ENCODE peak calls at places on chromosomes 4 and X, in eight cellular contexts. S is body of pancreas, E is lower leg skin, L is transverse colon, J is stomach, Y is uterus, U is sigmoid colon, Z is HepG2. R is an unnamed sample.

GRCh38 chrX:23953908-23954269 is 46.1 kb downstream of the CXorf58 start:
- DNase-seq in U (no peak), S (no peak), Z (no peak), Y (no peak), E (no peak), L (no peak), J (no peak), R (no peak)

GRCh38 chr4:108051343-108051742 is 61.7 kb downstream of the HADH start:
- DNase-seq in S (no peak), Y (no peak), E (no peak), U (no peak), L (no peak), J (no peak), Z (no peak), R (no peak)

GRCh38 chr4:28373601-28374000 is 1513.0 kb downstream of the STIM2 start:
- DNase-seq in J (no peak), L (no peak), Y (no peak), Z (no peak), U (no peak), S (no peak), E (no peak), R (no peak)

GRCh38 chrX:100076031-100076430 is 334.0 kb downstream of the PCDH19 start:
- DNase-seq in E (no peak), U (no peak), L (no peak), Z (no peak), Y (no peak), S (no peak), J (no peak), R (no peak)

GRCh38 chr4:84870398-84871163 is 95.9 kb downstream of the WDFY3 start:
- DNase-seq in U (no peak), L (no peak), J (no peak), E (no peak), S (no peak), Y (no peak), Z (peak), R (peak)

GRCh38 chr4:54661156-54661555 is 3.4 kb downstream of the KIT start:
- DNase-seq in U (no peak), Y (no peak), E (no peak), S (no peak), Z (no peak), L (no peak), J (no peak), R (no peak)

GRCh38 chr4:92551616-92552015 is 247.8 kb downstream of the GRID2 start:
- DNase-seq in L (no peak), Z (no peak), E (no peak), Y (no peak), S (no peak), J (no peak), U (no peak), R (no peak)

GRCh38 chr4:127203561-127204260 is 429.0 kb upstream of the INTU start:
- DNase-seq in E (no peak), U (no peak), Y (no peak), J (no peak), Z (no peak), L (no peak), S (no peak), R (no peak)

GRCh38 chr4:164779811-164780216 is 25.9 kb downstream of the SMIM31 start:
- DNase-seq in E (no peak), S (peak), L (no peak), Z (peak), J (peak), Y (no peak), U (no peak), R (no peak)

DNA sequence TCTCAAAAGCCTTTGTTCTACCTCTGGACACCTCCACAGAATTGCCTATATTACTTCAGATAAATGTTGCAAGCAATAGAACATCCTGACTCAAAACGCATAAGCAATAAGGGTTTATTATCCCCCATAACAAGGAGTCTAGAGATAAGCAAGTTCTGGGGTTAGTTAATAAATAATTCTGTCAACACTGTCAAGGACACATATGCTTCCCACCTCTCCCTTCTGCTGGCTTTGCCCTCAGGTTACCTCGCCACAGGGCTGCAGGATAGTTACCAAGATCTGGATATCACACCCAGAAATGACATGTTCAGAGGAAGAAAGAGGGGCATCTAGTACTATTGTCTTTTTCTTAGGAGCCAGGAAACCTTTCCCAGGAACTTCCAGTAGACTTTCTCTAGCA is 14.0 kb upstream of the DUSP21 start:
- DNase-seq in Z (peak), S (peak), U (no peak), L (no peak), E (no peak), Y (no peak), J (no peak), R (no peak)
- TF ChIP-seq POLR2A in Z (no peak), S (no peak), U (no peak), L (no peak), E (no peak), Y (no peak), J (no peak), R (no peak)

GRCh38 chr4:30719363-30720020 is 677 bp upstream of the PCDH7 start:
- DNase-seq in Z (no peak), J (peak), L (peak), S (no peak), U (peak), Y (peak), E (peak), R (no peak)
- TF ChIP-seq POLR2A in Z (no peak), J (no peak), L (no peak), S (no peak), U (peak), Y (peak), E (no peak), R (peak)

GRCh38 chr4:25312496-25313193 is at the start of gene ZCCHC4:
- DNase-seq in S (peak), Z (peak), J (peak), Y (peak), E (peak), U (peak), L (peak), R (peak)
- TF ChIP-seq POLR2A in S (peak), Z (peak), J (no peak), Y (no peak), E (no peak), U (no peak), L (peak), R (peak)

GRCh38 chr4:103075435-103075893 is 1.1 kb downstream of the SLC9B2 start:
- DNase-seq in S (no peak), E (no peak), L (no peak), Y (no peak), J (no peak), Z (peak), U (no peak), R (no peak)

GRCh38 chr4:103074598-103075434 is 1.7 kb downstream of the SLC9B2 start:
- DNase-seq in Y (no peak), S (no peak), J (no peak), U (no peak), E (no peak), Z (no peak), L (no peak), R (no peak)

GRCh38 chr4:103079621-103080020 is 3.1 kb upstream of the SLC9B2 start:
- DNase-seq in Z (no peak), S (no peak), J (no peak), U (no peak), E (no peak), Y (no peak), L (no peak), R (no peak)

GRCh38 chr4:103075894-103076776 is at the start of gene SLC9B2:
- DNase-seq in Y (peak), E (peak), J (peak), U (peak), S (peak), Z (peak), L (peak), R (peak)

GRCh38 chr4:103076777-103077347 is 301 bp upstream of the SLC9B2 start:
- DNase-seq in E (no peak), S (no peak), Y (no peak), J (no peak), L (no peak), Z (no peak), U (no peak), R (no peak)
- TF ChIP-seq POLR2A in E (no peak), S (no peak), Y (no peak), J (no peak), L (no peak), Z (no peak), U (no peak), R (no peak)

GRCh38 chr4:40241936-40242590 is 45.2 kb downstream of the RHOH start:
- DNase-seq in L (no peak), J (no peak), S (no peak), U (no peak), E (no peak), Y (no peak), Z (no peak), R (no peak)

GRCh38 chr4:40238008-40238699 is 41.3 kb downstream of the RHOH start:
- DNase-seq in J (no peak), Y (no peak), L (no peak), E (no peak), U (no peak), Z (no peak), S (no peak), R (no peak)

GRCh38 chr4:40240040-40240653 is 43.3 kb downstream of the RHOH start:
- DNase-seq in Z (no peak), Y (no peak), J (no peak), S (no peak), U (no peak), E (no peak), L (no peak), R (no peak)

GRCh38 chr4:40241026-40241425 is 44.2 kb downstream of the RHOH start:
- DNase-seq in Z (no peak), J (no peak), E (no peak), U (no peak), Y (no peak), S (no peak), L (no peak), R (no peak)

DNA sequence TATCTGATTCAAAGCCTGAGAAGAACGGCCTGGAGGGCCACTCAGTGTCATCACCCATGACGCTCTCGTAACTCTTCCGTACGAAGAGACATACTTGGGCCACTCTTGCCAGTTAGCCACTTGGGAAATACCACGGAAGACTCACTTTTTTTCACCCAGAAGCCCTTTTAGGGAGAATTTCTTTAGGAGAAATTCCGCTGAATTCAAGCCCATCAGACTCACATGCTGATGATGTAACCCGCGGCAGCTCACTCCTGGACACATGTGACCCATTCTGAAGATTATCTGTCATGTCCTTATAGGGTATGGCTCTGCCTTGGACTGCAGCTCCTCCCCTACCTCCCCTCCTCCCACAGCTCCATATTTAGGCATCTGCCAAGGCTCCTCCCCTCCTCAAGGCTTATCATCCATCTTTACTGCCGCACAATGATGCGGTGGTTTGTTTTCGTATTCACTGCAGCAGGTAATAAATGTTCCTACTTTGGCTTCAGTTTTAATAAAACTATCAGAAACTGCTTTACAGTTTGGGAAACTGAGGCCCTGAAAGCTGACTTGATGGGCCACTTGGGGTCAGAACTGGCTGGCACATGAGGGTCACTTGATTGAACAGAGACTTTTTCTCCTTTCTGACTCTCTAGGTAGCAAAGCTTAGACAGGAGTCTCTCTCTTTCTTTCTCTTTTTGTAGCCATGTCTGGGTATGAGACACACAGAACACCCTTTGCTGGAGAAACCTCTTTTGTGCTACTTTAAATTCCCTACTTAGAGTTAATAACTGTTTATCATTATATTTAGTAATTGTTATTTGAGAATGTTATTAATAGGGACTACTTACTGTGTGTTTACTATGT is 42.1 kb downstream of the RHOH start:
- DNase-seq in E (no peak), S (peak), Z (no peak), U (no peak), L (peak), J (no peak), Y (no peak), R (no peak)
- TF ChIP-seq POLR2A in E (no peak), S (no peak), Z (no peak), U (no peak), L (no peak), J (no peak), Y (no peak), R (no peak)

GRCh38 chr4:139453371-139454110 is 380 bp upstream of the RAB33B start:
- DNase-seq in L (peak), Z (peak), J (peak), Y (peak), S (peak), U (peak), E (peak), R (peak)
- TF ChIP-seq POLR2A in L (peak), Z (peak), J (no peak), Y (peak), S (peak), U (peak), E (no peak), R (peak)

DNA sequence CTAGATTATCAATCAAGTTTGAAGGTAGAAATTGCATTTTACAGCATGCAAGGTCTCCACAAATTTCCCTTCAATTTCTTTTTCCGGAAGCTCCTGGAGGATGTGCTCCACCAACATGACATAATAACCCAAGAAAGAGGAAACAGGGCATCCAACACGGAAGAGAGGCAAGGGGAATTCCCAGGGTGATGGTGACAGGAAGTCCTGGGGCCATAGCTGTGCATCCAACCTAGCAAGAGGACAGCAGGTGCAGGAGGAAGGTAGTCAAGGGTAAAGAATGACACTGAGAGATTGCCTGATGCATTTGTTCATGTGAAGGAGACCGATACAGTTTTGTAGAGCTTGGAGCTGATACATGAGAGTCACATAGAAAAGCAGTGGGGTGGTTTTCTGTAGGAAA is 115.7 kb upstream of the LSM6 start:
- DNase-seq in Y (no peak), Z (no peak), S (no peak), J (no peak), L (peak), E (no peak), U (no peak), R (no peak)
- TF ChIP-seq POLR2A in Y (no peak), Z (no peak), S (no peak), J (no peak), L (no peak), E (no peak), U (no peak), R (no peak)

GRCh38 chrX:85003655-85004244 is at the start of gene APOOL:
- DNase-seq in U (peak), E (peak), Y (peak), Z (peak), J (peak), S (peak), L (peak), R (peak)
- TF ChIP-seq POLR2A in U (no peak), E (no peak), Y (no peak), Z (peak), J (no peak), S (peak), L (peak), R (no peak)

GRCh38 chr4:120084327-120084726 is 17.7 kb upstream of the MAD2L1 start:
- DNase-seq in U (no peak), Y (no peak), Z (no peak), J (no peak), L (no peak), E (no peak), S (no peak), R (no peak)
- TF ChIP-seq POLR2A in U (no peak), Y (no peak), Z (no peak), J (no peak), L (no peak), E (no peak), S (no peak), R (no peak)

DNA sequence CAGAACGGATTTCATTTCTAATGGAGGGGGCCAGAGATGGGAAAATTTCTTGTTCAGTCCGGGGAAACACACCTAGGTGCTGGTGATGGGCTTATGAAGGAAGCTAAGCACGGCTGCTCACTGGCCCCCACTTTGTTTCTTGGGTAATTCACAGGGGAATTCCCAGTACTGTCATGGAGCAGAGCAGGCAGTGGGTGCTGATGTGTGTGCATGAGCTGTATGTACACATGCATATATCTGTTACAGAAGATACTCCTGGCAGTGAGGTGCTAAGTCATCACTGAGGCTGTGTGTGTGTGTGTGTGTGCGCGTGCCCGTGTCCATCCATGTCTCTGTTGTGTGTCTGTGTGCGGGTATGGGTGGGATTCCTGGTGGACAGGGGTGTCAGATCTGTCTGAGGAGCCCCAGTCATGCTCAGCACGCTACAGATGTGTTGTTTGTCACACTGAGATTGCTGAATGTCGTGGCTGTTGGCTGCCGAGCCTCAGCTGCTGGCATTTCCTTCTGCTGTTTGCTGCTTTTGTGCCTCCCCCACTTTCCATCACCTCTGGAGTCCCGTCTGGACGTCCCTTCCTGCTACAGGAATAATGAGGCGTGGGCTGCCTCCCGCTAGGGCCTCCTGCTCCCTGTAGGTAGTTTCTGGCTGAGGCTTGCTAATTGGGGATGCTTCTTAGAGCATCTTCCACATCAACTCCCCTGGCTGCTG is 53.3 kb downstream of the JADE1 start:
- DNase-seq in J (no peak), S (no peak), Z (no peak), L (no peak), U (no peak), Y (no peak), E (no peak), R (no peak)
- TF ChIP-seq POLR2A in J (no peak), S (no peak), Z (no peak), L (no peak), U (no peak), Y (no peak), E (no peak), R (no peak)

R was measured in H54.